ENCODE peak calls at places on chromosomes 3 and 15, in six cellular contexts. M is sigmoid colon, F is transverse colon, E is K562, C is upper lobe of left lung, U is ovary. I is an unnamed sample. For H3K4me1, the result is how much of the 10 kb centered on the place peaks cover.

GRCh38 chr15:42955518-42955917 is 34.9 kb upstream of the TTBK2 start:
- DNase-seq in M (no peak), F (no peak), E (no peak), C (no peak), U (no peak), I (no peak)

GRCh38 chr3:72274511-72275295 is 489.8 kb upstream of the PROK2 start:
- DNase-seq in E (no peak), C (no peak), U (peak), F (peak), M (peak), I (no peak)

GRCh38 chr3:138351151-138351550 is 2.8 kb downstream of the MRAS start:
- DNase-seq in U (no peak), M (peak), F (no peak), E (no peak), C (no peak), I (no peak)

GRCh38 chr15:25859838-25860645 is 3.1 kb downstream of the ATP10A start:
- DNase-seq in C (peak), E (no peak), F (no peak), M (peak), U (no peak), I (no peak)

GRCh38 chr3:112351823-112352222 is 18.9 kb downstream of the CD200 start:
- DNase-seq in E (no peak), M (no peak), C (no peak), U (no peak), F (no peak), I (no peak)

GRCh38 chr3:148023994-148024393 is 614.8 kb downstream of the ZIC1 start:
- DNase-seq in M (peak), C (no peak), E (no peak), F (no peak), U (no peak), I (no peak)

GRCh38 chr3:111621535-111621934 is 26.4 kb upstream of the ZBED2 start:
- DNase-seq in E (peak), C (no peak), M (no peak), U (no peak), F (no peak), I (no peak)

GRCh38 chr15:74291101-74292071 is 55.3 kb downstream of the CCDC33 start:
- DNase-seq in C (peak), U (peak), M (peak), F (peak), E (peak), I (no peak)

GRCh38 chr3:41464401-41464800 is 265.1 kb downstream of the CTNNB1 start:
- DNase-seq in F (no peak), M (no peak), C (no peak), E (no peak), U (no peak), I (no peak)

DNA sequence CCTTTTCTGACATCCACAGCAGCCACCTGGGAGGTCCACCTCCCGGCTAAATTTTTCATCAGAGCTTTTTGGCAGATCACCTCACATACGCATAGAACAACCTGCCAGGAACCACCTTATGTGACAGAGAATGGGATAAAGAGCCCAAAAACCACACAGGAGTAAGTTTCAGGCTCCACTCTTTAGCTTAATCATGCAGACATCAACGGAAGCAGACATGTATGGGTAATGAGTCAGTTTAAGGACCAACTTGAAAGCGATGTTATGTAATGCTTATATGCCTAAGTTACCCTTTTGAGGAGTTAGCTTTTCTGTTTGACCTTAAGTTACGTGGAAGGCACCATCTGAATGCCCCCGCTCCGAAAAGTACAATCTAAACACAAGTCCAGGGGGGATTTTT is 183.3 kb upstream of the BHLHE40 start:
- DNase-seq in U (no peak), E (no peak), M (no peak), C (no peak), F (no peak), I (no peak)
- H3K4me1 ChIP-seq in U (under half), E (under half), M (under half), C (under half), F (under half), I (under half)

DNA sequence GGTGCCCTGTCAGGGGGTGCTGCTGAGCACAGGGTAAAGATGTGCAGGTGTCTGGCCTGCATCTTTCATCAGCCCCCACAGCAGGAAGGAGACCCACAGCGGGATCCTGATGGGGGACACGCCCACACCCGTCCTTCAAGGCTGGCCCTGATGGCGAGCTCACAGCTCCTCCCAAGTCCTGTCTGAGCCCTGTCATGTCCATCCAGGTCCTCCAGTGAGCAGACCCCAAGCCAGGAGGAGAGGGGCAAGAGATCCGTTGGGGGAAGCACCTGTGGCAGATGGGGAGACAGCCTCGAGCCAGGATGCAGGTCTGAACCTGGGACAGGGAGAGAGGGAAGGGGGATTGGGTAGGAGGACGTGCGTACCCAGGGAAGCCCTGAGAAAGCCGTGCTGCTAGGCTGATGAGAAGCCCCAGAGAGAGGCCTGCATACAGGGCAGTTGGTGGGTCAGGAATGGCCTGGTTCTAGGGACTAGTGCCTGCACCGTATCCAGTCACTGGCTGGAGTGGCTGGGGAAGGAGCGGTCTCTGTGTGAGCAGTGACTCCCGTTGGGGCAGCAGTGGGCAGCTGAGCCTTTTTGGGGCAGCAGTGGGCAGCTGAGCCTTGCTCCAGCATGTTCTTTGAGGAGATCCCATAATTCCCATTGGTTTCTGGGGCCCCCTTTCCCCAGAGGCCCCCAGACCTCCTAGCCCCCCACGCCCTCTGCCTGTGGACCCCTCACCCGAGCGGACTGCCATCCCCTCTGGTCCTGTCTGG is 133.3 kb upstream of the MEF2A start:
- DNase-seq in F (peak), M (peak), C (peak), U (peak), E (no peak), I (no peak)
- TF ChIP-seq POLR2A in F (no peak), M (no peak), C (no peak), U (no peak), E (no peak), I (no peak)

GRCh38 chr3:158571969-158572765 is 1.2 kb downstream of the MLF1 start:
- DNase-seq in C (no peak), M (no peak), F (no peak), U (no peak), E (peak), I (no peak)

GRCh38 chr3:158572766-158573060 is 1.7 kb downstream of the MLF1 start:
- DNase-seq in E (no peak), C (no peak), F (no peak), M (no peak), U (no peak), I (no peak)

GRCh38 chr3:158568784-158569183 is 2.2 kb upstream of the MLF1 start:
- DNase-seq in E (no peak), F (no peak), C (no peak), M (no peak), U (no peak), I (no peak)

GRCh38 chr3:158569717-158570244 is 1.2 kb upstream of the MLF1 start:
- DNase-seq in U (no peak), M (no peak), F (no peak), C (no peak), E (no peak), I (no peak)

DNA sequence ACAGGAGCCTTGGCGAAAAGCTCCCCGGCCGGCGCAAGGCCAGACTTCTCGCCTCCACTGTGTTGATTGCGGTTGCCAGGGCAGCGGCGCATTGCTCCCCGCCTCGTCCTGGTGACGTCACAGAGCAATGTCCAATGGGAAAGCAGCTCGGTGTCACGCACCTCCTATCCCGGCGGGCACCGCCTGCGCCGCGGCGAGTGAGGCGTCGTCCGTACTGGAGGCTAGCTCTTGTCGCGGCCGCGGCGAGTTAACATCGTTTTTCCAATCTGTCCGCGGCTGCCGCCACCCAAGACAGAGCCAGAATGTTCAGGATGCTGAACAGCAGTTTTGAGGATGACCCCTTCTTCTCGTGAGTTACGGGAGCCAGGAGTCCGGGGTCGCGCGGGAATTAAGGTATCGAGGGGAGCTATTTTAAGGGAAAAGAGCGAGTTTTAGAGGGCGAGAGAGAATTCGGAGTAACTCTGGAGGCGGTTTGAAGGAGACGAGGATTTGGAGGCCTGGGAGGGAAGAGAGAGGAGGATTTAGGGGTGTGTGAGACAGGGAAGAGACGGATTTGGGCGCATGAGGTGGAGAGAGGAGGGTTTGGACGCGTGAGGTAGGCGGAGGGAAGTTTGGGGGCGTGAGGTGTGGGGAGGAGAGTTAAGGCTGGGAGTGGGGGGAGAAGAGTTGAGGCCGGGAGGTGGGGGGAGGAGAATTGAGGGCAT is at the start of gene MLF1:
- DNase-seq in U (peak), F (peak), M (peak), C (peak), E (peak), I (peak)
- TF ChIP-seq EP300 in U (no peak), F (no peak), M (no peak), C (peak), E (no peak), I (no peak)

GRCh38 chr3:50256978-50257890 is 11.7 kb upstream of the SEMA3B start:
- DNase-seq in C (no peak), U (no peak), E (no peak), M (no peak), F (peak), I (no peak)
- H3K4me1 ChIP-seq in C (half or more), U (under half), E (under half), M (under half), F (under half), I (half or more)

DNA sequence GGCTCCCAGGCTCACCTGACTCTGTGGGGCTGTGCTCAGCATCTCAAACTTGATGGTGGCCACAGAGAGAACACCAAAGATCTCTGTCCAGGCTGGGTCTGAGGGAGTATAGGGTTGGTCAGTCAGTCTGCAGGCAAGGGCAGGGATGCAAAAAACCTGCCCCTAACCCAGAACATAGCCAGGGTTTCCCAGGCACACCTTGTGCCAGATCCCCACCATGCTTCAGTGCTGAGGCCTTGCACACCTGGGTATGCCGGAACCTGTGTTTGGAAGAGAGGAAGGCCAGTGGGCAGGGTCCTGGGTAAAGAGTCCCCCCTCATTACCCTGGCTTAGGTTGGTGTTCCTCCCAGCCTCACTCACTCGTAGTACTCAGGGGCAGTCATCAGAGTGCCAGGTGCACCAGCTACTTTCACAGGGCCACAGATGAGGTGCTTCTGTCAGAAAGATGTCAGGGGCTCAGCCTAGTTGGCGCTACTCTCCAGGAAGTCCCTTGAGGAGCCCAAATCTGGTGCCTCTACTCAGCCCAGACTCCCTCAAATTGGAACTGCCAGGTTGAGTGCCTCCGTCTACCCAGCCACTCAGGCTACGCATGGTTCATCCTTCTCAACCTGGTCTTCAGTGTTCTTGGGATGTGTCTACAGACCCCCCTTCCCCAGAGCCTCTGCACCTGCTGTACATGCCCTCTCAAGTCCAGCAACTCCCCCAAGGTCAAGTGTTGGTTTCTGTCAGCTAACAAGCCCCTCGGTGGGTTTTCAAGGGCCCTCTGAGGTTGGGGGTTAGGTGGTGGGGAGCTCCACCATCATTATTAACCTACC is 1.8 kb downstream of the DALRD3 start:
- DNase-seq in F (no peak), E (no peak), M (no peak), U (no peak), C (no peak), I (no peak)
- TF ChIP-seq POLR2A in F (peak), E (peak), M (no peak), U (no peak), C (no peak), I (no peak)

DNA sequence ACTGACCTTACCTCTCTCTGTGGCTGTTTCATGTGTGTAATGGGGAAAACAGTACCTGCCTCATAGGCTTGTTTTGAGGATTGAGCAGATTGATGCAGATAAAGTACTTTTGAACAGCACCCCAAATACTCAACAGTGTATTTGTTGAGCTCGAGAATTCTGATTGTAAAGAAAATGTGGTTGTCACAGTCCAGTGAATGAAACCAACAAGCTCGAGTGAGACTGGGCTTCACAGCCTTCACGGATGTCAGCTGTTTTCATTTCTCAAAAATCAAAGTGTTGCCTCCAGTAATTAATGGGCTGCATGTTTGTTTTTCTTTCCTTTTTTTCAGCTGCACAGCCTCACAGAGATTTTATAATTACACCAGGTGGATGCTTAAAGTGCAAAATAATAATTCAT is 43.7 kb downstream of the PARP15 start:
- DNase-seq in F (no peak), U (no peak), E (no peak), C (no peak), M (no peak), I (no peak)
- TF ChIP-seq EP300 in F (no peak), U (no peak), E (no peak), C (no peak), M (no peak), I (no peak)

GRCh38 chr3:189947068-189947467 is 173.6 kb downstream of the P3H2 start:
- DNase-seq in U (no peak), F (no peak), M (no peak), C (no peak), E (no peak), I (no peak)
- H3K4me1 ChIP-seq in U (under half), F (under half), M (under half), C (under half), E (under half), I (under half)

GRCh38 chr3:21697707-21698106 is 53.3 kb downstream of the ZNF385D start:
- DNase-seq in E (no peak), F (no peak), U (no peak), C (no peak), M (no peak), I (no peak)

DNA sequence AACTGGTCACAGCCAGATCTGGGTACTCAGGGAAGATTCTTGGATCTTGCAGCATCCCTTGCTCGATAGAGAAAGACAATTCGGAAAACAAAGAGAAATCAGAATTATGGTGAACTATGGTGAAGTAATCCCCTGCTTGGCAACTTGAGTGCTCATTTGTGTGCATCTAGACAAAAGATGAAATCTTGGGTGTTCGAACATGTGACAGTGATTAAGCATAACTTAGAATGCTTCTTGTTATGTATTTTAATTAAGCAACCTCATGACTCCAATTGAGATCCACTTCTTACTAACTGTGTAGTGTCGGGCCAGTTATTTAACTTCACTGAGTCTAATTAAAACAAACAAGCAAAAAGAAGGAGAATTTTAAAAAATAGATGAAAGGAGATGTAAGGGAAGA is 56.5 kb downstream of the ZNF385D start:
- DNase-seq in U (no peak), F (no peak), C (no peak), M (no peak), E (no peak), I (no peak)
- TF ChIP-seq POLR2A in U (no peak), F (no peak), C (no peak), M (no peak), E (no peak), I (no peak)

GRCh38 chr3:113828605-113829004 is 10.0 kb upstream of the GRAMD1C start:
- DNase-seq in F (no peak), U (no peak), E (no peak), C (no peak), M (no peak), I (no peak)

GRCh38 chr3:113829576-113830354 is 8.8 kb upstream of the GRAMD1C start:
- DNase-seq in E (no peak), F (no peak), C (no peak), M (no peak), U (no peak), I (no peak)

GRCh38 chr3:113819866-113820265 is 18.7 kb upstream of the GRAMD1C start:
- DNase-seq in E (no peak), M (no peak), F (no peak), C (no peak), U (no peak), I (no peak)

GRCh38 chr3:113825090-113825489 is 13.5 kb upstream of the GRAMD1C start:
- DNase-seq in C (no peak), M (no peak), F (no peak), E (peak), U (no peak), I (no peak)
- TF ChIP-seq EP300 in C (no peak), M (no peak), F (no peak), E (no peak), U (no peak), I (no peak)

DNA sequence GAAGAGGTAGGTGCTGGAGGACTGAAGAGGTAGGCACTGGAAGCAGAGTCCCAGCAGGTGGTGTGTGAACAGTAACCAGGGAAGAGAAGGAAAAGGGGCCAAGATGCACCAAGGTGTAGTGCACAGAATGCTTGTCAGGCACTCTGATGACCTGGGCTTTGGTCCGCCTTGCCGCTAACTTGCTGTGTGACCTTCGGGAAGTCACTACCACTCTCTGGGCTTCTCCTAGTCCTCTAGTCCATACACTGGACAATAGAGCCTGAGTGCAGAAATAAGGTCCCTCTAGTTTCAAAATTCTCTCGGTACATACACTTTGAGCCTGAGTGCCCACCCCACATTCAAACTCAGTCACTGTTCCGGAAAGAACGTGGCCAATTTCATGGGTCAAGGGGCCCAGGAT is 24.1 kb downstream of the ANP32A start:
- DNase-seq in M (no peak), F (no peak), U (no peak), C (no peak), E (no peak), I (no peak)
- H3K4me1 ChIP-seq in M (under half), F (under half), U (under half), C (half or more), E (under half), I (half or more)

I was measured in esophagus muscularis mucosa.